ENCODE peak calls at places on chromosomes 11 and 22, in five cellular contexts. Z, F, Y, R and X are unnamed samples.

GRCh38 chr11:35792148-35792845 is 129.7 kb downstream of the TRIM44 start:
- DNase-seq in R (no peak), Z (peak; percentile 50), Y (no peak), F (no peak), X (peak; percentile 52)

GRCh38 chr11:76158394-76159302 is 47.7 kb downstream of the WNT11 start:
- DNase-seq in F (no peak), R (no peak), Z (no peak), Y (no peak), X (no peak)

GRCh38 chr22:17742528-17742902 is 31.8 kb downstream of the BID start:
- DNase-seq in F (peak; percentile 38), Y (no peak), R (peak; percentile 19), Z (peak; percentile 33), X (peak; percentile 37)

GRCh38 chr22:43996170-43996980 is 27.7 kb upstream of the PARVB start:
- DNase-seq in F (no peak), Z (no peak), R (no peak), Y (no peak), X (no peak)

GRCh38 chr11:2377511-2378443 is 667 bp downstream of the CD81 start:
- DNase-seq in Y (no peak), R (no peak), F (peak; percentile 35), Z (peak; percentile 41), X (peak; percentile 45)

GRCh38 chr11:117428186-117428855 is 100.7 kb downstream of the CEP164 start:
- DNase-seq in Y (no peak), R (no peak), Z (no peak), F (no peak), X (no peak)

GRCh38 chr11:47524200-47524874 is 28.6 kb downstream of the CELF1 start:
- DNase-seq in F (no peak), Z (no peak), R (no peak), Y (no peak), X (peak; percentile 28)

GRCh38 chr11:113796663-113797259 is 17.2 kb downstream of the CLDN25 start:
- DNase-seq in F (peak; percentile 28), Z (peak; percentile 54), Y (peak; percentile 13), R (peak; percentile 49), X (peak; percentile 55)

GRCh38 chr22:19798825-19799224 is 38.2 kb downstream of the TBX1 start:
- DNase-seq in Y (no peak), F (no peak), R (no peak), Z (no peak), X (no peak)

GRCh38 chr11:927871-928270 is 2.2 kb downstream of the AP2A2 start:
- DNase-seq in Y (no peak), Z (no peak), F (no peak), R (no peak), X (no peak)

GRCh38 chr11:64263021-64263946 is 12.0 kb downstream of the PLCB3 start:
- DNase-seq in F (no peak), Y (no peak), R (no peak), Z (peak; percentile 99), X (peak; percentile 68)

GRCh38 chr11:4191031-4191571 is 96.5 kb downstream of the RRM1 start:
- DNase-seq in F (no peak), Z (no peak), R (no peak), Y (no peak), X (no peak)

GRCh38 chr11:92685049-92685448 is 284.4 kb upstream of the MTNR1B start:
- DNase-seq in R (no peak), Y (no peak), Z (no peak), F (no peak), X (no peak)

GRCh38 chr11:87251560-87251959 is 213.8 kb downstream of the TMEM135 start:
- DNase-seq in Y (no peak), F (no peak), R (no peak), Z (no peak), X (no peak)

GRCh38 chr11:63667993-63668392 is 3.2 kb downstream of the ATL3 start:
- DNase-seq in Z (peak; percentile 87), Y (peak; percentile 92), F (peak; percentile 81), R (no peak), X (peak; percentile 93)

GRCh38 chr11:80109031-80109430 is 668.2 kb upstream of the TENM4 start:
- DNase-seq in R (no peak), Y (no peak), F (no peak), Z (peak; percentile 15), X (no peak)

GRCh38 chr11:113615773-113616172 is 90.3 kb downstream of the TMPRSS5 start:
- DNase-seq in Y (no peak), R (no peak), F (no peak), Z (peak; percentile 59), X (no peak)

GRCh38 chr22:39974065-39974464 is 13.9 kb downstream of the TMA7B start:
- DNase-seq in F (no peak), R (no peak), Y (no peak), Z (no peak), X (no peak)

GRCh38 chr11:8932564-8933180 is at the start of gene C11orf16:
- DNase-seq in R (no peak), Y (no peak), Z (no peak), F (no peak), X (no peak)

GRCh38 chr11:3674189-3674588 is 3.0 kb upstream of the CHRNA10 start:
- DNase-seq in Z (peak; percentile 53), F (peak; percentile 2), R (no peak), Y (no peak), X (peak; percentile 23)

GRCh38 chr11:122559734-122560382 is 95.7 kb upstream of the UBASH3B start:
- DNase-seq in R (no peak), Y (no peak), Z (no peak), F (no peak), X (no peak)

GRCh38 chr11:8959546-8960166 is 4.6 kb downstream of the TMEM9B start:
- DNase-seq in Z (peak; percentile 74), Y (peak; percentile 53), F (peak; percentile 55), R (peak; percentile 25), X (peak; percentile 58)

GRCh38 chr11:117833401-117833891 is 8.9 kb upstream of the FXYD2 start:
- DNase-seq in Z (no peak), F (peak; percentile 47), R (peak; percentile 98), Y (no peak), X (no peak)

GRCh38 chr11:100574894-100575769 is 112.0 kb upstream of the ARHGAP42 start:
- DNase-seq in F (no peak), Z (peak; percentile 33), R (no peak), Y (peak; percentile 16), X (peak; percentile 9)

GRCh38 chr11:128837627-128838026 is 29.5 kb downstream of the KCNJ1 start:
- DNase-seq in R (no peak), Z (no peak), F (no peak), Y (no peak), X (no peak)

GRCh38 chr11:66685276-66686099 is 7.8 kb upstream of the RBM4B start:
- DNase-seq in Y (no peak), R (peak; percentile 69), F (no peak), Z (peak; percentile 12), X (no peak)

GRCh38 chr11:66150725-66151124 is 80.7 kb downstream of the PACS1 start:
- DNase-seq in Y (no peak), F (no peak), R (no peak), Z (no peak), X (no peak)